ENCODE peak calls at places on chromosomes 5 and 9, in seven cellular contexts. Y, C, E, H, N, O and A are unnamed samples.
A peak's percentile ranks its signal among the peaks of the same experiment; 100 is the strongest.

GRCh38 chr5:179211076-179211475 is 134.2 kb downstream of the ADAMTS2 start:
- DNase-seq in H (no peak), C (no peak), Y (peak; percentile 54), O (peak; percentile 24), N (no peak), E (no peak), A (peak; percentile 45)

GRCh38 chr5:179452356-179453230 is 97.8 kb upstream of the RUFY1 start:
- DNase-seq in O (no peak), H (no peak), C (no peak), E (no peak), Y (no peak), N (no peak), A (no peak)

GRCh38 chr9:69919461-69920061 is 98.9 kb downstream of the CFAP95 start:
- DNase-seq in E (no peak), N (no peak), C (no peak), Y (peak; percentile 82), H (peak; percentile 62), O (no peak), A (no peak)

GRCh38 chr5:94693043-94693822 is 74.8 kb downstream of the SLF1 start:
- DNase-seq in C (no peak), O (no peak), H (peak; percentile 6), Y (peak; percentile 95), N (no peak), E (no peak), A (peak; percentile 60)

GRCh38 chr9:22514866-22515265 is 68.2 kb downstream of the DMRTA1 start:
- DNase-seq in N (no peak), E (no peak), C (no peak), Y (no peak), H (no peak), O (no peak), A (no peak)

GRCh38 chr9:71704806-71705205 is 63.5 kb downstream of the CEMIP2 start:
- DNase-seq in E (no peak), C (no peak), H (no peak), Y (no peak), N (no peak), O (no peak), A (peak; percentile 17)

GRCh38 chr9:124450241-124450924 is at the start of gene ADGRD2:
- DNase-seq in Y (peak; percentile 46), E (no peak), N (no peak), H (no peak), C (no peak), O (no peak), A (no peak)

GRCh38 chr5:76732405-76733048 is 16.6 kb downstream of the F2R start:
- DNase-seq in O (no peak), N (no peak), H (no peak), E (no peak), Y (no peak), C (no peak), A (no peak)

GRCh38 chr5:133761606-133762005 is 149.3 kb upstream of the FSTL4 start:
- DNase-seq in O (no peak), C (no peak), Y (no peak), N (no peak), E (no peak), H (no peak), A (no peak)

GRCh38 chr5:93162201-93162654 is 418.8 kb downstream of the NR2F1-AS1 start:
- DNase-seq in O (no peak), H (peak; percentile 8), E (no peak), Y (peak; percentile 67), N (no peak), C (no peak), A (peak; percentile 71)

GRCh38 chr9:137136261-137136925 is 2.6 kb upstream of the GRIN1 start:
- DNase-seq in N (no peak), E (no peak), H (no peak), O (no peak), Y (no peak), C (no peak), A (no peak)

GRCh38 chr5:168365581-168366081 is 74.2 kb downstream of the WWC1 start:
- DNase-seq in C (no peak), H (no peak), O (no peak), Y (no peak), N (no peak), E (peak; percentile 81), A (peak; percentile 63)

GRCh38 chr9:106376689-106377088 is 486.3 kb upstream of the ZNF462 start:
- DNase-seq in O (no peak), E (no peak), C (no peak), H (peak; percentile 23), Y (peak; percentile 19), N (no peak), A (no peak)

GRCh38 chr5:171444582-171444981 is 25.1 kb downstream of the FGF18 start:
- DNase-seq in O (no peak), Y (peak; percentile 47), E (no peak), N (no peak), H (no peak), C (no peak), A (peak; percentile 38)

GRCh38 chr5:91162534-91163381 is 220.4 kb downstream of the ARRDC3 start:
- DNase-seq in Y (peak; percentile 94), E (peak; percentile 83), C (no peak), O (peak; percentile 50), H (peak; percentile 35), N (no peak), A (peak; percentile 87)

GRCh38 chr5:107982703-107983425 is 312.1 kb upstream of the EFNA5 start:
- DNase-seq in H (no peak), Y (no peak), N (no peak), E (no peak), O (no peak), C (no peak), A (no peak)

GRCh38 chr5:145908206-145908945 is 28.0 kb upstream of the SH3RF2 start:
- DNase-seq in E (no peak), Y (peak; percentile 35), C (no peak), H (no peak), N (no peak), O (no peak), A (no peak)

GRCh38 chr9:94210616-94211603 is 48.2 kb upstream of the ZNF169 start:
- DNase-seq in E (no peak), O (no peak), N (no peak), H (peak; percentile 16), Y (peak; percentile 15), C (no peak), A (peak; percentile 13)

GRCh38 chr5:116536279-116537161 is 38.1 kb downstream of the SEMA6A start:
- DNase-seq in H (peak; percentile 72), E (no peak), O (no peak), N (no peak), Y (no peak), C (no peak), A (no peak)

GRCh38 chr5:27682600-27682999 is 644.2 kb upstream of the CDH9 start:
- DNase-seq in H (no peak), E (no peak), O (no peak), C (no peak), Y (peak; percentile 2), N (no peak), A (peak; percentile 9)

GRCh38 chr9:129932303-129933151 is 97.3 kb downstream of the USP20 start:
- DNase-seq in C (no peak), Y (peak; percentile 39), E (no peak), H (peak; percentile 63), O (no peak), N (no peak), A (no peak)

GRCh38 chr9:93676310-93677054 is 100.1 kb downstream of the PHF2 start:
- DNase-seq in O (peak; percentile 38), H (no peak), C (no peak), N (no peak), E (no peak), Y (no peak), A (no peak)

GRCh38 chr5:39774597-39774996 is 349.8 kb upstream of the DAB2 start:
- DNase-seq in N (no peak), O (no peak), H (no peak), Y (no peak), C (no peak), E (no peak), A (no peak)

GRCh38 chr9:136110082-136111061 is 8.3 kb downstream of the TMEM250 start:
- DNase-seq in O (no peak), E (no peak), H (no peak), Y (peak; percentile 26), N (no peak), C (no peak), A (no peak)

GRCh38 chr5:159990506-159990905 is 18.4 kb upstream of the TTC1 start:
- DNase-seq in C (no peak), Y (peak; percentile 38), E (no peak), N (no peak), H (no peak), O (no peak), A (no peak)

GRCh38 chr9:116193636-116194035 is 40.0 kb downstream of the PAPPA start:
- DNase-seq in Y (peak; percentile 96), H (no peak), O (no peak), E (no peak), C (no peak), N (no peak), A (no peak)

GRCh38 chr9:112860466-112860865 is 30.2 kb downstream of the SLC46A2 start:
- DNase-seq in O (no peak), Y (no peak), C (no peak), H (no peak), E (no peak), N (no peak), A (no peak)

GRCh38 chr5:137487600-137487999 is 11.5 kb downstream of the SPOCK1 start:
- DNase-seq in C (no peak), Y (peak; percentile 46), H (no peak), E (no peak), N (no peak), O (no peak), A (peak; percentile 95)

GRCh38 chr9:122991370-122991830 is 42.1 kb upstream of the GPR21 start:
- DNase-seq in E (peak; percentile 28), N (no peak), Y (peak; percentile 96), H (peak; percentile 81), C (no peak), O (no peak), A (peak; percentile 74)

GRCh38 chr9:126965541-126966428 is 51.2 kb downstream of the RALGPS1 start:
- DNase-seq in O (peak; percentile 65), N (no peak), H (peak; percentile 70), E (no peak), Y (peak; percentile 69), C (no peak), A (peak; percentile 34)

GRCh38 chr5:124948062-124948753 is 201.8 kb upstream of the ZNF608 start:
- DNase-seq in E (peak; percentile 28), O (no peak), C (no peak), N (no peak), H (no peak), Y (no peak), A (no peak)

GRCh38 chr9:136336156-136336860 is 9.0 kb downstream of the GPSM1 start:
- DNase-seq in Y (peak; percentile 71), N (no peak), C (no peak), E (no peak), O (no peak), H (no peak), A (no peak)

GRCh38 chr5:74947961-74948613 is 81.9 kb upstream of the FAM169A start:
- DNase-seq in N (no peak), O (no peak), H (no peak), Y (peak; percentile 19), C (no peak), E (no peak), A (no peak)

GRCh38 chr5:134555223-134555790 is 29.8 kb downstream of the JADE2 start:
- DNase-seq in O (no peak), Y (peak; percentile 22), H (no peak), E (no peak), N (no peak), C (no peak), A (no peak)